ENCODE peak calls at places on chromosome 12, in ten cellular contexts. G, U, A, E, S, D, J, F, M and B are unnamed samples.

GRCh38 chr12:117380083-117380482 is 18.7 kb upstream of the NOS1 start:
- DNase-seq in S (no peak), F (peak), D (no peak), E (no peak), J (no peak), U (no peak), G (no peak), M (no peak), A (no peak), B (no peak)

GRCh38 chr12:98253207-98253606 is 262.2 kb upstream of the TMPO start:
- DNase-seq in S (no peak), F (no peak), M (no peak), G (no peak), D (no peak), E (no peak), J (no peak), A (no peak), U (no peak), B (no peak)

GRCh38 chr12:48390026-48390425 is 39.3 kb upstream of the ZNF641 start:
- DNase-seq in G (no peak), E (no peak), S (no peak), F (no peak), U (no peak), M (no peak), D (no peak), J (no peak), A (no peak), B (no peak)

GRCh38 chr12:96210376-96211055 is 16.3 kb downstream of the ELK3 start:
- DNase-seq in J (no peak), F (no peak), M (no peak), A (peak), D (no peak), G (no peak), U (no peak), S (no peak), E (no peak), B (no peak)

GRCh38 chr12:64609543-64610091 is 678 bp upstream of the RASSF3 start:
- DNase-seq in D (no peak), F (peak), U (no peak), G (no peak), A (no peak), S (no peak), M (no peak), J (no peak), E (peak), B (no peak)

GRCh38 chr12:44053550-44054243 is 217.8 kb downstream of the TMEM117 start:
- DNase-seq in G (no peak), J (no peak), M (peak), F (no peak), D (no peak), E (peak), U (no peak), A (no peak), S (no peak), B (no peak)

GRCh38 chr12:40752011-40752410 is 59.8 kb downstream of the CNTN1 start:
- DNase-seq in U (no peak), M (no peak), A (no peak), E (no peak), J (no peak), G (peak), F (no peak), S (no peak), D (no peak), B (no peak)

GRCh38 chr12:130337476-130338303 is at the start of gene PIWIL1:
- DNase-seq in E (no peak), U (no peak), A (no peak), J (no peak), S (no peak), F (no peak), D (no peak), G (no peak), M (no peak), B (no peak)

GRCh38 chr12:128795530-128796361 is 28.0 kb downstream of the SLC15A4 start:
- DNase-seq in A (no peak), M (peak), S (no peak), J (no peak), E (no peak), G (no peak), D (no peak), U (no peak), F (no peak), B (no peak)

GRCh38 chr12:107014050-107014449 is 27.1 kb upstream of the MTERF2 start:
- DNase-seq in U (no peak), M (no peak), J (no peak), A (peak), D (no peak), E (no peak), F (peak), S (peak), G (peak), B (no peak)

GRCh38 chr12:26318661-26319068 is 123.3 kb downstream of the SSPN start:
- DNase-seq in S (peak), U (peak), E (peak), D (no peak), A (peak), J (no peak), G (peak), M (peak), F (no peak), B (no peak)

GRCh38 chr12:104216461-104217058 is 981 bp downstream of the TXNRD1 start:
- DNase-seq in U (no peak), D (no peak), F (peak), G (no peak), S (no peak), A (no peak), M (no peak), E (no peak), J (no peak), B (no peak)

GRCh38 chr12:104218935-104219334 is 3.4 kb downstream of the TXNRD1 start:
- DNase-seq in U (no peak), E (peak), F (no peak), M (no peak), D (no peak), A (no peak), S (no peak), J (no peak), G (no peak), B (no peak)

GRCh38 chr12:104213952-104214351 is 1.6 kb upstream of the TXNRD1 start:
- DNase-seq in J (no peak), S (no peak), M (no peak), F (peak), G (no peak), D (no peak), U (no peak), E (peak), A (no peak), B (no peak)

GRCh38 chr12:104212516-104212915 is 3.1 kb upstream of the TXNRD1 start:
- DNase-seq in U (no peak), G (no peak), F (no peak), A (no peak), S (no peak), M (no peak), D (no peak), E (peak), J (no peak), B (no peak)

GRCh38 chr12:104215638-104216297 is at the start of gene TXNRD1:
- DNase-seq in S (peak), E (peak), D (peak), G (peak), U (peak), F (peak), A (peak), M (peak), J (peak), B (peak)
- TF ChIP-seq POLR2A in S (no peak), E (peak), D (peak), G (no peak), U (no peak), F (peak), A (peak), M (no peak), J (no peak), B (no peak)

DNA sequence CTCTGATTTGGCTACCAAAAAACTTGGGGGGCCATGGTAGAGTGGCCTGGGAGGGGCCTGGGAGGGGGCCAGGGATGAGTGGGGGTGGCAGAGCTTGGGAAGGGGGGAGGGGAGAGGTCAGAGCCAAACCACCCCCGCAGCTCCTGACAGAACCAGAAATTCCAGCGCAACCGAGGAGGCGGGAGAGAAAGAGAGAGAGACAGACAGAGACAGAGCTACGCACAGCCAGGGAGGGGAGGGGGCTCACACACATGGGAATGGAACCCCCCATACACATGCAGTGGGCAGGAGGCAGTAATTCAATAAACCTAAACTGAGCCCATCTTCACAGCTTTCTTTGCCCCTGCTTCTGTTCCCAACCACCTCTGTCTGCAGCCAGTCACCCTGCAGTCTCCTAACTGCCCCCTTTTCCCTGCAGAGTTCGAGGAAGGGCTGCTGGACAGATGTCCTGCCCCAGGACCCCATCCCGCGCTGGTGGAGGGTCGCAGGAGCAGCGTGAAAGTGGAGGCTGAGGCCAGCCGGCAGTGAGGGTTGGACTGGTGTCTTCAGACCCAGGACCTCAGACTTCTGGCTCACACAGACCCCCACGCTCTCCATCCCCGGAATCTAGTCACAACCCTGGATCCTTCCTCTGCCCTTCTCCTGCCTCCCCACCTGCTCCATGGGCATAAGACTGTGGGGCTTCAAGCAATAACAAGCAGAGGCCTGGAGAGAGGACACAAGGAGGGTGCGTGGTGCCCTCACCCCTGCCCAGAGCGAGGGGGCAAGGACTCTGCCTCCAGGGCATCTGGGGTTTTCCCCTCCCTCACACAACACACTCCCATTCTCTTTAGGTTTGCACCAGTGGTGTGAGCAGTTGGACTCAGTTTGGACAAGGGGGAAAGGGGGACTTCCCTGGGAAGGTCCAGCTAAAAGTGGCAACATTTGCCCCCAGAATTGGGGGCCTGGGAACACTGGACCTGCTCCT is 5.6 kb downstream of the NAB2 start:
- DNase-seq in F (no peak), A (no peak), J (no peak), G (no peak), D (no peak), E (no peak), U (peak), M (no peak), S (no peak), B (no peak)
- TF ChIP-seq POLR2A in F (no peak), A (no peak), J (no peak), G (no peak), D (no peak), E (peak), U (no peak), M (no peak), S (no peak), B (peak)

GRCh38 chr12:6200266-6201198 is at the start of gene CD9:
- DNase-seq in U (peak), D (peak), F (peak), M (peak), G (no peak), S (peak), E (no peak), J (peak), A (peak), B (peak)
- TF ChIP-seq POLR2A in U (no peak), D (peak), F (peak), M (no peak), G (no peak), S (peak), E (no peak), J (peak), A (peak), B (no peak)

DNA sequence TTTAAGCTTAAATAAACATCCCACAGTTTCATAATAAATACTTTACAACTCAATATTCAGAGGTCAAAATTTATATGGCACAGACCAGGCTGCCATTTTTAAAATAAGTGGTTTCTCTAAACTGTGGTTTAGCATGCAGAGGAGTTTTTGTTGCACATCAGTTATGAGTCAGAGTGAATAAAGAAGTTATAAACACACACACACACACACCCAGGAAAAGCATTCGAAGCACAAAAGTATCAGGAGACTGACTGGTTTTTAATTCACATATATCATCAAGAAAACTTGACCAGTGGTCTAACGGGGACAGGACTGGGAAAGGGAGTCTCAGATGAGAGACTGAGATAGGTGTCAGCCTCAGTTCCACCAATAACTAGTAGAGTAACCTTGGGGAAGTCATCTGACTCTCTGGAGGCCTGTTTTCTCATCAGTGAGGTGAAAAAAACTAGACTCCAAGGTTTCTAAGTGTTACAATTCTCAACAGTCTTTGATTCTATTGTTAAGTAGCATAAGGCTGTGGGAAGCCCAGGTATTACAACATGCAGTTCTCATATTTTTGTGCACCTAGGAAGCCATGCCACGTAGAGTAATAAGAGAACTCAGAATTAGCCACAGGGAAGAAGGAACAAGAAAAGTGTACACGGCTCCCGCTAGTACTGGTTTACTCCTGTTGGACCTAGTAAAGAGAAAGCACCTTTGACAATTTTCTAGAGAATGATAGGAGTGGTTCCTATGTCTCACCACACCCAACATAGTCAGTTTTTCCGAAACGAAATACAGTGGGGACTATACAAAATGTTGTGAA is 5.2 kb downstream of the PPTC7 start:
- DNase-seq in F (peak), S (peak), D (no peak), E (peak), M (no peak), U (no peak), J (no peak), G (no peak), A (no peak), B (no peak)
- TF ChIP-seq POLR2A in F (no peak), S (no peak), D (no peak), E (peak), M (no peak), U (no peak), J (no peak), G (no peak), A (no peak), B (no peak)

DNA sequence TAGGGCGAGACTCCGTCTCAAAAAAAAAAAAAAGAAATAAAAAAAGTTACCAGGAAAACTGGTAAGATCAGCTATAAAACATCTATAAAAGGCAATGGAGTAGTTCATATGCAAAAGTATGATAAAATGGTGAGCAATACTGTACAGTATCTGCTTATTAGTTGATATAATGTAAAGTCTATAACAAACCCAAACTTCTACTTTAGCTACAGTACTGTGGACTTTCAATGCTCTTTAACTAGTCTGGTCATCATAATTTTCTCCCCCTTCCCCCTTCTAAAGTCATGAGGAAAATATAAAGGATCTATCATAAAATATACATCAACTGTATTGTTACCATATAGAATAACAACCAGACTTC is 43.6 kb downstream of the MDM2 start:
- DNase-seq in F (no peak), M (no peak), G (no peak), S (no peak), U (no peak), E (no peak), D (no peak), J (no peak), A (no peak), B (no peak)
- TF ChIP-seq POLR2A in F (no peak), M (no peak), G (no peak), S (no peak), U (no peak), E (no peak), D (no peak), J (no peak), A (no peak), B (no peak)

GRCh38 chr12:111439657-111440151 is 34.0 kb downstream of the SH2B3 start:
- DNase-seq in D (no peak), A (no peak), G (no peak), E (no peak), U (no peak), M (no peak), F (no peak), J (no peak), S (no peak), B (no peak)
- TF ChIP-seq POLR2A in D (no peak), A (no peak), G (no peak), E (no peak), U (no peak), M (no peak), F (no peak), J (no peak), S (no peak), B (no peak)

GRCh38 chr12:51270067-51270846 is at the start of gene SMAGP:
- DNase-seq in D (peak), F (peak), A (peak), J (peak), G (peak), S (peak), E (peak), M (peak), U (peak), B (peak)
- TF ChIP-seq POLR2A in D (no peak), F (peak), A (no peak), J (peak), G (no peak), S (peak), E (peak), M (no peak), U (no peak), B (no peak)

DNA sequence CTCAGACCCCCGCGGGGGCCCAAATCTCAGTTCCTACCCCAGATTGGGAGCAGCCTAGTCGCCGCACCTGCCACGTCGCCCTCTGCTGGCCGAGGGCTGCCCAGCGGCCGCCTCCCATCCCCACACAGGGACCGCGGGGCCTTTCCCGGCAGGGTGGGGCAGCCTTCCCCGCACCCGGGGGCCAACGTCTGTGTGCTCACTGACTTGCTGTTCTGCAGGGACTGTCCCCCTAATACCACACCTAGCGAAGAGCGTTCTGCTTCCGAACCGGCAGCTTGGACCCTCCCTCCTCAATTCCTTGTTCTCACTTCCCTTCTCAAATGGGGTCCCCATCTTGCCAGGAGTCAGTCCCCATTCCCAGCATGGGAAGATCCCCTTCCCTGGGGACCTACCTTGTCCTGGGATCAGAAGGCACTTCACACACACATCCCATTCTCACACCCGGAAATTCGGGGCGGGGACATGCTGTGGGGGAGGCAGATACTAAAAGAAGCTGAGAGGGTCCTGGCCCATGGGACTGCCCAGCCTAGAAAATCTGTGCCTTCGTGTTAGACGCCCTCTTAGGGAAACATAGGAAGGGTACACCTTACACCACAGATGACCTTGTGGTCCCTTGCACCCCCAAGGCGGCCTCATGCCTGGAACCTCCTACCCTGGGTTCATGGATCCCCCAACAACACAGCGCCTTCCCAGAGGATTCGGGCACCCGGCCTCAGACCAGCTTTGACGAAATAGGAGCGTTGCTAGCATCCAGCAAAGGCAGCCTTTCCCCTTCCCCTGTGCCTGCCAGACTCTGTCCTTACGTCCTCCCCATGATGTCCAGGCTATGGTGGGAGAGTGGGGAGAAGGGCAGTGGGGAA is 16.4 kb downstream of the ACVRL1 start:
- DNase-seq in M (peak), A (peak), G (no peak), D (peak), F (no peak), J (peak), U (peak), S (peak), E (no peak), B (no peak)
- TF ChIP-seq POLR2A in M (no peak), A (no peak), G (no peak), D (no peak), F (no peak), J (no peak), U (no peak), S (peak), E (no peak), B (no peak)

GRCh38 chr12:124616394-124617343 is 49.3 kb upstream of the NCOR2 start:
- DNase-seq in F (no peak), M (no peak), J (no peak), U (no peak), A (no peak), G (no peak), S (no peak), D (no peak), E (no peak), B (no peak)
- TF ChIP-seq POLR2A in F (no peak), M (no peak), J (no peak), U (no peak), A (no peak), G (no peak), S (no peak), D (no peak), E (no peak), B (no peak)

GRCh38 chr12:114671664-114672476 is 12.1 kb downstream of the TBX3 start:
- DNase-seq in J (no peak), G (no peak), A (peak), E (peak), D (no peak), U (no peak), S (no peak), F (no peak), M (no peak), B (no peak)

GRCh38 chr12:114674201-114675047 is 9.6 kb downstream of the TBX3 start:
- DNase-seq in M (no peak), J (no peak), F (no peak), G (no peak), S (no peak), U (no peak), E (peak), D (no peak), A (peak), B (no peak)

GRCh38 chr12:114672817-114673168 is 11.2 kb downstream of the TBX3 start:
- DNase-seq in S (no peak), A (no peak), J (no peak), E (no peak), G (no peak), F (no peak), U (no peak), M (no peak), D (no peak), B (no peak)

GRCh38 chr12:114671321-114671663 is 12.7 kb downstream of the TBX3 start:
- DNase-seq in E (no peak), F (no peak), M (no peak), S (no peak), D (no peak), A (peak), J (no peak), G (no peak), U (no peak), B (no peak)

GRCh38 chr12:114673169-114673833 is 10.7 kb downstream of the TBX3 start:
- DNase-seq in U (no peak), J (no peak), M (no peak), F (no peak), D (no peak), E (peak), A (peak), S (no peak), G (no peak), B (no peak)
- TF ChIP-seq POLR2A in U (no peak), J (no peak), M (no peak), F (no peak), D (no peak), E (peak), A (peak), S (no peak), G (no peak), B (no peak)